ENCODE peak calls at places on chromosomes 12 and 14, in five cellular contexts. One of them, this sample, is unnamed.

GRCh38 chr12:117097159-117097558 is 2.1 kb downstream of the TESC start:
- DNase-seq in GM12878: no peak
- DNase-seq in IMR-90: no peak
- DNase-seq in SK-N-SH: no peak
- DNase-seq in K562: no peak
- DNase-seq in this sample: no peak

GRCh38 chr12:58927112-58927511 is 6.8 kb upstream of the LRIG3 start:
- DNase-seq in GM12878: no peak
- DNase-seq in IMR-90: no peak
- DNase-seq in SK-N-SH: no peak
- DNase-seq in K562: no peak
- DNase-seq in this sample: no peak

GRCh38 chr12:63857771-63858670 is 13.5 kb downstream of the SRGAP1 start:
- DNase-seq in GM12878: no peak
- DNase-seq in IMR-90: peak; percentile 52
- DNase-seq in SK-N-SH: no peak
- DNase-seq in K562: no peak
- DNase-seq in this sample: no peak

GRCh38 chr12:108241961-108242360 is 97.2 kb downstream of the CMKLR1 start:
- DNase-seq in GM12878: no peak
- DNase-seq in IMR-90: no peak
- DNase-seq in SK-N-SH: no peak
- DNase-seq in K562: no peak
- DNase-seq in this sample: no peak

GRCh38 chr12:124774462-124775167 is 89.0 kb downstream of the SCARB1 start:
- DNase-seq in GM12878: peak; percentile 100
- DNase-seq in IMR-90: peak; percentile 85
- DNase-seq in SK-N-SH: no peak
- DNase-seq in K562: no peak
- DNase-seq in this sample: no peak

GRCh38 chr14:69868363-69868963 is 10.8 kb upstream of the SMOC1 start:
- DNase-seq in GM12878: no peak
- DNase-seq in IMR-90: no peak
- DNase-seq in SK-N-SH: no peak
- DNase-seq in K562: no peak
- DNase-seq in this sample: no peak

GRCh38 chr14:38790916-38791315 is 312.1 kb downstream of the SEC23A start:
- DNase-seq in GM12878: no peak
- DNase-seq in IMR-90: no peak
- DNase-seq in SK-N-SH: no peak
- DNase-seq in K562: no peak
- DNase-seq in this sample: no peak

GRCh38 chr12:94614288-94614721 is 36.1 kb downstream of the TMCC3 start:
- DNase-seq in GM12878: no peak
- DNase-seq in IMR-90: no peak
- DNase-seq in SK-N-SH: no peak
- DNase-seq in K562: no peak
- DNase-seq in this sample: no peak

GRCh38 chr12:39959016-39959415 is 146.9 kb downstream of the SLC2A13 start:
- DNase-seq in GM12878: no peak
- DNase-seq in IMR-90: no peak
- DNase-seq in SK-N-SH: no peak
- DNase-seq in K562: no peak
- DNase-seq in this sample: no peak

GRCh38 chr12:119157528-119157927 is 21.2 kb upstream of the HSPB8 start:
- DNase-seq in GM12878: no peak
- DNase-seq in IMR-90: no peak
- DNase-seq in SK-N-SH: no peak
- DNase-seq in K562: no peak
- DNase-seq in this sample: no peak

GRCh38 chr14:95984206-95984605 is 55.0 kb upstream of the C14orf132 start:
- DNase-seq in GM12878: no peak
- DNase-seq in IMR-90: no peak
- DNase-seq in SK-N-SH: no peak
- DNase-seq in K562: no peak
- DNase-seq in this sample: no peak

GRCh38 chr12:56300644-56301464 is 724 bp upstream of the CS start:
- DNase-seq in GM12878: no peak
- DNase-seq in IMR-90: no peak
- DNase-seq in SK-N-SH: no peak
- DNase-seq in K562: peak; percentile 44
- DNase-seq in this sample: no peak

GRCh38 chr12:7130791-7131501 is 775 bp downstream of the CLSTN3 start:
- DNase-seq in GM12878: no peak
- DNase-seq in IMR-90: peak; percentile 52
- DNase-seq in SK-N-SH: peak; percentile 78
- DNase-seq in K562: peak; percentile 35
- DNase-seq in this sample: no peak

GRCh38 chr14:91046488-91047072 is 13.9 kb downstream of the RPS6KA5 start:
- DNase-seq in GM12878: no peak
- DNase-seq in IMR-90: no peak
- DNase-seq in SK-N-SH: no peak
- DNase-seq in K562: no peak
- DNase-seq in this sample: no peak

GRCh38 chr12:44000309-44000952 is 164.6 kb downstream of the TMEM117 start:
- DNase-seq in GM12878: no peak
- DNase-seq in IMR-90: peak; percentile 31
- DNase-seq in SK-N-SH: peak; percentile 11
- DNase-seq in K562: peak; percentile 24
- DNase-seq in this sample: peak; percentile 81

GRCh38 chr14:68367444-68368014 is 425.3 kb downstream of the ZFP36L1 start:
- DNase-seq in GM12878: no peak
- DNase-seq in IMR-90: no peak
- DNase-seq in SK-N-SH: peak; percentile 28
- DNase-seq in K562: no peak
- DNase-seq in this sample: no peak

DNA sequence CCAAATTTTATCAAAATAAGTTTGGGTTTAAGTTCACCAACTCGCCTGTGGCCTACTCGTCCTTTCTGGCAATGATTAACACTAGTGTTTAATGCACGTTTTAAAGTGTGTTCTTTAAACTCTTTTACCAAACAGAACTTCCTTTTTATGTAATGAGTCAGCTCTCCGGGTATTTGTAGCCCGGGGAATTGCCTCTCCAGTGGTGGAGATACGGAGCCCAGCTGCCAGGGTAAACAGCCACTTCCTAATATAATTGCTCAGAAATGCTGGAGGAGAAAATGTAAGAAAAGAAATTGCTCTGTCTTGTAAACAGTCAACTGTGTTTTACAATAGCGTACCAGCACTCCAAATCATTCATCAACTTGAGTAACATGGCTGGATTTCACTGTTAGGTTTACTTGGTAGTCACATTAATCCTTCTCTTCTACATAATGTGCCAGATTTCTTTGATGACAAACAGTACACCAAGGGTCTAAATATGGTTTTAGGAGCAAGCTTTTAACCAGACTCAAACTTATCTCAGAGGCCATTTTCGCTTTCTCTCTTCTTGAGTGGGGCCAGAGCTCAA is 101.1 kb upstream of the SLC38A2 start:
- DNase-seq in GM12878: peak; percentile 51
- DNase-seq in IMR-90: peak; percentile 94
- DNase-seq in SK-N-SH: peak; percentile 15
- DNase-seq in K562: no peak
- DNase-seq in this sample: peak; percentile 95
- TF ChIP-seq MXI1 in GM12878: no peak
- TF ChIP-seq MXI1 in IMR-90: no peak
- TF ChIP-seq MXI1 in SK-N-SH: no peak
- TF ChIP-seq MXI1 in K562: no peak
- TF ChIP-seq MXI1 in this sample: no peak

GRCh38 chr14:40072175-40072574 is 639.9 kb upstream of the FBXO33 start:
- DNase-seq in GM12878: no peak
- DNase-seq in IMR-90: no peak
- DNase-seq in SK-N-SH: no peak
- DNase-seq in K562: no peak
- DNase-seq in this sample: no peak

DNA sequence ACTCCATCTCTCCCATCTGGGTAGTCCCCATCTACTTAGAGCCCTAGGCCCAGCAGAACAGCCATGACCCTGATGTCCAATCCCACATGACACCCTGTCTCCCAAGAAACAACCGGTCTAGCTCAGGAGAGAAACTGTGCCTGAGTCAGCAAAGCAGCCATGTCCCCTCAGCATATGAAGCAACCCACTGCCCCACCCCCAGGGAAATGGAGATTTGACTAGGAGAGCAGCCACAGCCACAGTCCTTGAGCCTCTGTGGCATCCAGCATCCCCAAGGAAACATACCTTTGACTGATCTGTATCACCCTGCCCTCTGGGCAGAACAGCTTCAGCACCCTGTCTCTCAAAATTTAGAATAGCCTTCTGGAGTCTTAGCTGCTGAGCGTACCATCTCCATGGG is 641.9 kb upstream of the FBXO33 start:
- DNase-seq in GM12878: no peak
- DNase-seq in IMR-90: no peak
- DNase-seq in SK-N-SH: no peak
- DNase-seq in K562: no peak
- DNase-seq in this sample: no peak
- TF ChIP-seq MXI1 in GM12878: no peak
- TF ChIP-seq MXI1 in IMR-90: no peak
- TF ChIP-seq MXI1 in SK-N-SH: no peak
- TF ChIP-seq MXI1 in K562: no peak
- TF ChIP-seq MXI1 in this sample: no peak

GRCh38 chr12:50103767-50104321 is at the start of gene GPD1:
- DNase-seq in GM12878: no peak
- DNase-seq in IMR-90: peak; percentile 28
- DNase-seq in SK-N-SH: peak; percentile 74
- DNase-seq in K562: peak; percentile 84
- DNase-seq in this sample: peak; percentile 67
- TF ChIP-seq MXI1 in GM12878: no peak
- TF ChIP-seq MXI1 in IMR-90: no peak
- TF ChIP-seq MXI1 in SK-N-SH: peak; percentile 86
- TF ChIP-seq MXI1 in K562: peak; percentile 69
- TF ChIP-seq MXI1 in this sample: peak; percentile 96

GRCh38 chr12:128959931-128960330 is 106.7 kb downstream of the GLT1D1 start:
- DNase-seq in GM12878: no peak
- DNase-seq in IMR-90: no peak
- DNase-seq in SK-N-SH: no peak
- DNase-seq in K562: no peak
- DNase-seq in this sample: no peak
- TF ChIP-seq MXI1 in GM12878: no peak
- TF ChIP-seq MXI1 in IMR-90: no peak
- TF ChIP-seq MXI1 in SK-N-SH: no peak
- TF ChIP-seq MXI1 in K562: no peak
- TF ChIP-seq MXI1 in this sample: no peak

GRCh38 chr12:110345176-110345651 is 58.3 kb downstream of the ANAPC7 start:
- DNase-seq in GM12878: no peak
- DNase-seq in IMR-90: no peak
- DNase-seq in SK-N-SH: no peak
- DNase-seq in K562: no peak
- DNase-seq in this sample: peak; percentile 97
- TF ChIP-seq MXI1 in GM12878: no peak
- TF ChIP-seq MXI1 in IMR-90: no peak
- TF ChIP-seq MXI1 in SK-N-SH: no peak
- TF ChIP-seq MXI1 in K562: no peak
- TF ChIP-seq MXI1 in this sample: peak; percentile 81

DNA sequence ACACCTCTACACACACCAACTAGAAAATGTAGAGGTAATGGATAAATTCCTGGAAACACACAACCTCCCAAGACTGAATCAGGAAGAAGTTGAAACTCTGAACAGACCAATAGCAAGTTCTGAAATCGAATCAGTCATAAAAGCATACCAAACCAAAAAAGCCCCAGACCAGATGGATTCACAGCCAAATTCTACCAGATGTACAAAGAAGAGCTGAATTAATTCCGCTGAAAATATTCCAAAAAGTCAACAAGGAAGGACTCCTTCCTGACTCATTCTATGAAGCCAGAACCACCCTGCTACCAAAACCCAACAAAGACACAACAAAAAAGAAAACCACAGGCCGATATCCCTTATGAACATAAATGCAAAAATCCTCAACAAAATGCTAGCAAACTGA is 81.5 kb downstream of the SLC38A4 start:
- DNase-seq in GM12878: no peak
- DNase-seq in IMR-90: no peak
- DNase-seq in SK-N-SH: no peak
- DNase-seq in K562: no peak
- DNase-seq in this sample: no peak
- TF ChIP-seq MXI1 in GM12878: no peak
- TF ChIP-seq MXI1 in IMR-90: no peak
- TF ChIP-seq MXI1 in SK-N-SH: no peak
- TF ChIP-seq MXI1 in K562: no peak
- TF ChIP-seq MXI1 in this sample: no peak

DNA sequence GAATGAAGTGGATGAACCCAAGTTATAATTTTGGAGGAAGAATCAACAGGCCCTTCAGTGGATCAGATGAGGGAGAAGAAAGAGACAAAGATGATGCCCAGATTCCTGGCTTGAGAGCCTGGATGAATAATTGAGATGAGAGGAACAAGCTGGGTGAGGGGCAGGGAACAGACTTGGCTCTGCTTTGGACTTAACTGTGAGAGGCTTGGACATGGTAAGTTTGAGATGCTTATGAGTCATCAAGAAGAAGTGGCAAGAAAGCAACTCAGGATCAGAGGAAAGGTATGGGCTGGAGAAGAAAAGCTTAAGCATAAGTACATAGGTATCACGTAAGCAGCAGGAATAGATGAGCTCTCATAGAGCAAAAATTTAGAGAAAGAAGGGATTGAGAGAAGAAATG is 55.3 kb downstream of the FIGNL2 start:
- DNase-seq in GM12878: no peak
- DNase-seq in IMR-90: peak; percentile 74
- DNase-seq in SK-N-SH: no peak
- DNase-seq in K562: no peak
- DNase-seq in this sample: no peak
- TF ChIP-seq MXI1 in GM12878: no peak
- TF ChIP-seq MXI1 in IMR-90: no peak
- TF ChIP-seq MXI1 in SK-N-SH: no peak
- TF ChIP-seq MXI1 in K562: no peak
- TF ChIP-seq MXI1 in this sample: no peak